ENCODE peak calls at places on chromosomes 11 and 22, in six cellular contexts. T, G, Z, O, H and M are unnamed samples. For H3K4me1, the result is how much of the 10 kb centered on the place peaks cover.

GRCh38 chr11:65132988-65133700 is 1.2 kb downstream of the SYVN1 start:
- DNase-seq in T (peak), G (peak), Z (peak), O (peak), H (peak), M (no peak)

GRCh38 chr22:50532353-50532700 is 2.5 kb upstream of the TYMP start:
- DNase-seq in T (no peak), G (no peak), Z (no peak), O (peak), H (no peak), M (no peak)

GRCh38 chr22:20567993-20568417 is 60.6 kb downstream of the MED15 start:
- DNase-seq in T (no peak), G (peak), Z (peak), O (no peak), H (peak), M (no peak)

GRCh38 chr11:114278342-114279065 is 17.7 kb upstream of the NNMT start:
- DNase-seq in T (no peak), G (no peak), Z (no peak), O (no peak), H (no peak), M (no peak)

GRCh38 chr11:64850979-64851567 is 6.6 kb upstream of the CDC42BPG start:
- DNase-seq in T (no peak), G (no peak), Z (peak), O (peak), H (no peak), M (no peak)

GRCh38 chr11:6568191-6568918 is 35.1 kb downstream of the RRP8 start:
- DNase-seq in T (no peak), G (peak), Z (peak), O (no peak), H (peak), M (no peak)

GRCh38 chr11:2830030-2830812 is 55.4 kb downstream of the CDKN1C start:
- DNase-seq in T (peak), G (no peak), Z (no peak), O (no peak), H (no peak), M (no peak)

GRCh38 chr11:62430350-62430749 is 11.5 kb downstream of the SCGB1A1 start:
- DNase-seq in T (no peak), G (no peak), Z (no peak), O (no peak), H (no peak), M (no peak)

GRCh38 chr22:44685384-44686056 is 16.5 kb upstream of the PRR5 start:
- DNase-seq in T (no peak), G (peak), Z (peak), O (peak), H (peak), M (no peak)

GRCh38 chr11:93718057-93718563 is 23.2 kb downstream of the TAF1D start:
- DNase-seq in T (no peak), G (no peak), Z (no peak), O (peak), H (no peak), M (no peak)

GRCh38 chr22:42360348-42360747 is 71.9 kb downstream of the NFAM1 start:
- DNase-seq in T (no peak), G (no peak), Z (no peak), O (no peak), H (no peak), M (no peak)

GRCh38 chr11:41382927-41383326 is 76.5 kb downstream of the LRRC4C start:
- DNase-seq in T (no peak), G (no peak), Z (peak), O (no peak), H (peak), M (no peak)

GRCh38 chr11:117986981-117987495 is 844 bp downstream of the IL10RA start:
- DNase-seq in T (no peak), G (no peak), Z (no peak), O (peak), H (peak), M (no peak)

GRCh38 chr11:22785251-22785650 is 44.4 kb downstream of the SVIP start:
- DNase-seq in T (no peak), G (peak), Z (no peak), O (no peak), H (peak), M (no peak)

GRCh38 chr11:31786996-31787685 is 24.0 kb downstream of the PAX6 start:
- DNase-seq in T (no peak), G (no peak), Z (peak), O (no peak), H (no peak), M (no peak)

GRCh38 chr11:122038543-122038942 is 77.5 kb downstream of the BLID start:
- DNase-seq in T (no peak), G (peak), Z (peak), O (no peak), H (peak), M (no peak)

GRCh38 chr11:114026355-114026754 is 33.2 kb upstream of the ZBTB16 start:
- DNase-seq in T (no peak), G (peak), Z (peak), O (peak), H (peak), M (no peak)

GRCh38 chr11:125542709-125543108 is 26.6 kb upstream of the EI24 start:
- DNase-seq in T (no peak), G (no peak), Z (peak), O (no peak), H (no peak), M (no peak)

GRCh38 chr11:19244621-19245020 is 3.9 kb upstream of the E2F8 start:
- DNase-seq in T (no peak), G (no peak), Z (no peak), O (no peak), H (peak), M (no peak)

GRCh38 chr11:62552931-62553838 is 6.6 kb upstream of the AHNAK start:
- DNase-seq in T (peak), G (peak), Z (peak), O (no peak), H (peak), M (peak)

GRCh38 chr22:45968003-45968650 is 8.8 kb downstream of the WNT7B start:
- DNase-seq in T (no peak), G (no peak), Z (no peak), O (no peak), H (no peak), M (no peak)

GRCh38 chr11:94708176-94708575 is 60.0 kb upstream of the AMOTL1 start:
- DNase-seq in T (no peak), G (no peak), Z (no peak), O (no peak), H (no peak), M (no peak)

GRCh38 chr11:106872246-106872645 is 146.0 kb downstream of the GUCY1A2 start:
- DNase-seq in T (no peak), G (peak), Z (no peak), O (no peak), H (no peak), M (no peak)

GRCh38 chr11:70470127-70470526 is 71.8 kb downstream of the CTTN start:
- DNase-seq in T (peak), G (peak), Z (no peak), O (no peak), H (no peak), M (no peak)

GRCh38 chr11:29319231-29319630 is 697.6 kb downstream of the KCNA4 start:
- DNase-seq in T (no peak), G (no peak), Z (no peak), O (no peak), H (no peak), M (no peak)

GRCh38 chr22:24826710-24827285 is 20.8 kb downstream of the SGSM1 start:
- DNase-seq in T (no peak), G (no peak), Z (no peak), O (no peak), H (no peak), M (no peak)

GRCh38 chr22:17418890-17419324 is 49.6 kb downstream of the CECR2 start:
- DNase-seq in T (no peak), G (no peak), Z (peak), O (no peak), H (no peak), M (no peak)

GRCh38 chr11:2655834-2656622 is 43.8 kb downstream of the KCNQ1OT1 start:
- DNase-seq in T (no peak), G (peak), Z (no peak), O (no peak), H (peak), M (no peak)

GRCh38 chr22:40687706-40688105 is 8.4 kb downstream of the MCHR1 start:
- DNase-seq in T (no peak), G (no peak), Z (peak), O (no peak), H (no peak), M (no peak)

GRCh38 chr22:40451230-40451629 is 80.8 kb downstream of the SGSM3 start:
- DNase-seq in T (no peak), G (no peak), Z (no peak), O (no peak), H (no peak), M (no peak)

GRCh38 chr11:64450168-64450560 is 91.2 kb downstream of the RPS6KA4 start:
- DNase-seq in T (no peak), G (no peak), Z (no peak), O (no peak), H (no peak), M (no peak)

DNA sequence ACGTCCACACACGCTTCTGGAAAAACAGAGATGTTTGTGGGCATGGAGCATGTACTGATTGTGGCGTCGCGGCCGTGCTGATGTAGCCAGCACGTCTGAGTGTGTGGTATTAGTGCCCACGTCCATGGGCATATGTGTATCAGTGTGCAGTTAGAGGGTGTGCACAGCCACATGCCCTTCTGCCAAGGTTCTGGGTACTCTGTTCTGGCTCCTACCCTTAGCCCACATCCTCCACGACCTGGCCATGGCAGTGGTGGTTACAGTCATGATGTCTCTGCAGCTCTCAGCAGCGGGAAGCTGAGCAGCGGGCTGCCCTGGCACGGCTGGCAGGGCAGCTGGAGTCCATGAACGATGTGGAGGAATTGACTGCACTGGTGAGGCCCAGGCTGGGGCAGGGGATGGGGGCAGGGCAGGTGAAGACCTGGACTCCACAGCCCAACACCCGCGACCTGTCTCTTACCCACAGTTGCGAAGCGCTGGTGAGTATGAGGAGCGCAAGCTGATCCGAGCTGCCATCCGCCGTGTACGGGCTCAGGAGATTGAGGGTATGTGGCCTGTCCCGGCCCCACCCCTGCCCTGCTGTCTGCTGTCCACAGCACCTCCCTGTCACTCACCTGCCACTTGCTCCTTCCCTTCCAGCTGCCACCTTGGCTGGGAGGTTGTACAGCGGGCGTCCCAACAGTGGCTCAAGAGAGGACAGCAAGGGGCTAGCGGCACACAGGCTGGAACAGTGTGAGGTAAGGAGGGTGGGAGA is 7.3 kb downstream of the SMTN start:
- DNase-seq in T (peak), G (no peak), Z (no peak), O (no peak), H (no peak), M (no peak)
- H3K4me1 ChIP-seq in T (under half), G (under half), Z (under half), O (under half), H (under half), M (half or more)

GRCh38 chr22:28381427-28382167 is 298.0 kb downstream of the TTC28 start:
- DNase-seq in T (no peak), G (peak), Z (no peak), O (no peak), H (peak), M (no peak)
- H3K27ac ChIP-seq in T (no peak), G (no peak), Z (no peak), O (no peak), H (no peak), M (no peak)

DNA sequence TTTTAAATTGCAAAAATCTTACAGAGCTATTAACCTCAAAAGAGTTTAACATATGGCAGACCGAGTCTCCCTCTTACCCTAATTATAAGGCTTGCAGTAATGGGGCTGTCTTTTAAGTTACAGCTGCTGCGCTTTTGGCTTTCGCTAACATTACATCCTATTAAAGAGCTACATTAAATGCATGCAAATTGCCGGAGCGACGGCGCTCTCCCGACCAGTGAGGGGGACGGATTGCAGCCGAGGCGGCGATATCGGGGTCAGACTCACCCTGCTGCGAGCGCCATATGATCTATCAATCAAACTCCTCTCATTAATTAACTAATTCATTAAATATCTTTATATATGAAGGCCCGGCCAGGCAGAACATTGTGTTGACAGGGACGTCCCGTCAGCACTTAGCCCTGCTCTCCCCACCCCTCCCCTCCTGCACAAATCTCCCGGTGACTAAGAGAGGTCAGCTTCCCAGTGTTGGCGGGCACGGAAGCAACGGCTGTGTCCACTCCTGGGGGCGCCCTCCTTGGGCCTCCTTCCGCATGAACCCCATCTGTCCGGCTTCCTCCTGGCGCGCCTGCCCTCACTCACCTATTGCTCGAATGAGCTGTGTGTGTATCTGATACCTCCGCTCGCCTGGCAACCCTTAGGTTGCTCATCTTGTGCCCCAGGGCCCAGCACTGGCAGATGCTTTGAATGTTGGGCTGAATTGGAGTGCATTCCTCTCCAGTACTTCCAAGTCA is 156.0 kb upstream of the CADM1 start:
- DNase-seq in T (no peak), G (no peak), Z (peak), O (no peak), H (no peak), M (no peak)
- H3K4me3 ChIP-seq in T (peak), G (peak), Z (peak), O (no peak), H (no peak), M (peak)

GRCh38 chr11:116731097-116731761 is 41.6 kb downstream of the BUD13 start:
- DNase-seq in T (peak), G (peak), Z (peak), O (no peak), H (peak), M (no peak)
- H3K4me1 ChIP-seq in T (under half), G (under half), Z (under half), O (under half), H (under half), M (under half)

GRCh38 chr11:47499614-47500013 is 50.7 kb upstream of the RAPSN start:
- DNase-seq in T (no peak), G (no peak), Z (no peak), O (no peak), H (no peak), M (no peak)

GRCh38 chr11:47498584-47499152 is 49.7 kb upstream of the RAPSN start:
- DNase-seq in T (no peak), G (no peak), Z (no peak), O (no peak), H (no peak), M (no peak)

GRCh38 chr11:47498149-47498548 is 49.2 kb upstream of the RAPSN start:
- DNase-seq in T (no peak), G (no peak), Z (no peak), O (no peak), H (no peak), M (no peak)

GRCh38 chr11:47500121-47500520 is 51.2 kb upstream of the RAPSN start:
- DNase-seq in T (no peak), G (no peak), Z (no peak), O (no peak), H (no peak), M (no peak)

DNA sequence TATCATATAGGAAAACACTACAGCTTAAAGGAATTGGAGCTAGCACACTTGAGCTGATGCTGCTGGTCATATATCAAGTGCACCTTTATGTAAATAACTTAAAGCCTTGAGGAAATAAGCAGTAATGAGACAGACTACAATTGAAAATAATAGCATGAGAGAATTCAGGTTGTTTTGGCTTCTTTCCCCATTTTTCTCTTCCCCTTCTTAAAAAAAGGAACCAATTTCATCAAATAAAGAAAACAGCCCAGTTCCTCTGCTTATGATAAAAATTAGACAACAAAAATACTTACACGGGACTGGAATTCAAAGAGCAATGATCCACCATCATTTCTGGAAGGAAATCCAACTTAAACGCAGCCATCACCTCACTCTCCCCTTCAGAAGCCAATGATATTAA is 50.2 kb upstream of the RAPSN start:
- DNase-seq in T (no peak), G (no peak), Z (no peak), O (no peak), H (no peak), M (no peak)
- H3K27ac ChIP-seq in T (no peak), G (peak), Z (peak), O (no peak), H (no peak), M (peak)

GRCh38 chr11:36304349-36304748 is 8.3 kb downstream of the PRR5L start:
- DNase-seq in T (no peak), G (no peak), Z (no peak), O (no peak), H (no peak), M (no peak)

GRCh38 chr11:36295926-36296325 is at the start of gene PRR5L:
- DNase-seq in T (no peak), G (no peak), Z (no peak), O (no peak), H (no peak), M (no peak)

GRCh38 chr11:36305047-36305446 is 9.0 kb downstream of the PRR5L start:
- DNase-seq in T (no peak), G (no peak), Z (no peak), O (no peak), H (no peak), M (no peak)

GRCh38 chr11:36296925-36297604 is 977 bp downstream of the PRR5L start:
- DNase-seq in T (no peak), G (peak), Z (no peak), O (no peak), H (no peak), M (no peak)

GRCh38 chr11:36300651-36301050 is 4.6 kb downstream of the PRR5L start:
- DNase-seq in T (no peak), G (peak), Z (no peak), O (no peak), H (peak), M (no peak)
- H3K4me3 ChIP-seq in T (no peak), G (no peak), Z (no peak), O (no peak), H (no peak), M (no peak)

GRCh38 chr22:36347094-36347493 is 40.7 kb downstream of the MYH9 start:
- DNase-seq in T (peak), G (no peak), Z (no peak), O (no peak), H (no peak), M (peak)
- H3K4me1 ChIP-seq in T (under half), G (under half), Z (under half), O (under half), H (under half), M (under half)

DNA sequence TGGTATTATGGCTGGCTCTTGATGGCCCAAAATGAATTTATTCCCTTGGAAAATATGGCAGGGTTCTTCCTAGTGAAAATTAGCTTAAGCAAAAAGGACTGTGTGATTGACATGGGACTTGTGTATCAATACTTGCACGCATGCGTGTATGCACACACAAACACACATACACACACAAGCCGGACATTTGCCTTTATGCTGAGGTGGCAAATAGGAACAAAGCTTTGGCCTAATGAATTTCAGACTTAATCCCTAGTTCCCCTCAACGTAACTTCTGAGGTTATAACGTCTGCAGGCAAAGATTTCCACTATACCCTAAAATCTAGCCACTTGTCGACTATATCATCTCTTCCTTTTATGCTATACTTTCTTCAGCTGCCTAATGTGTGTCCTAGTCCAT is 2.9 kb upstream of the OR52I2 start:
- DNase-seq in T (no peak), G (no peak), Z (no peak), O (no peak), H (no peak), M (no peak)
- H3K27ac ChIP-seq in T (no peak), G (no peak), Z (no peak), O (no peak), H (no peak), M (no peak)

DNA sequence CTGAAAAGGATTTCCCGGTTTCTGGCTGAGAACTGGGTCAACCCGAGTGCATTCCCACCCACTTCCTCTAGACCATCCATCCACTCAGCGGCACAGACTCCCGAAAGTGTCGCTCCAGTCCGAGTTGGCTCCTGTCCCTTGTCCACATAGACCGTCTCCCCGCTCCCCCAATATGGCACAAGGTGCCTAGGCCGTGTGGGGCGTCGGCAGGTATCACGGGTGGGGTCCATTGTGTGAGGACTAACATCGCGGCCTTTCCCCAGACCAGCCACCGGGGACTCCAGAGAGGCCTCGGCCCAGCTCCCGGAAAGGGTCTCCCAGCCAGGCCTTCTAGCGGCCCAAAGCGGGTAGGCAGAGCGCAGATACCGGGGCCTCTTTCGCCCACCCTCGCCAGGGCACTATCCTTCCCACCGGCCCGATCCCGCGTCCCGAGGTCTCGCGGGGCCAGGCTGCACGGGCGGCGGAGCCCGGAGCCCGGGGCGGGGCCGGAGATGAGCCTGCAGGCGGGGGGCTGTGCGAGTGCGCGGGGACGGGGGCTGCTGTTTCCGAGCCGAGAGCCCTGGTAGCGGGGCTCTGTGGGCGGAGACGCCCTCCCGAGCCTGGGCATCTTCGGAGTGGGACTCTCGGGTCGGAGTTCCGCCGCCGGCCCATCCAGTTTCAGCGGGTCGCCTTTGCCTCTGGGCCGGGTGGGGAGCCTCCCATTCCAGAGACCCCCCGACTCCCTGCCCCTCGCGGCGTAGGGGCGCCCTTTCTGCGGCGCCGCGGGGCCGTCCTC is 21.1 kb downstream of the SERPINH1 start:
- DNase-seq in T (peak), G (peak), Z (peak), O (peak), H (peak), M (peak)
- H3K4me3 ChIP-seq in T (peak), G (peak), Z (peak), O (no peak), H (peak), M (peak)